ENCODE peak calls at places on chromosome 3, in nine cellular contexts. O, U, G, A, E, V, I, M and J are unnamed samples.

GRCh38 chr3:66399529-66400232 is 101.1 kb downstream of the LRIG1 start:
- DNase-seq in G (no peak), A (no peak), I (no peak), M (no peak), O (no peak), U (no peak), E (no peak), V (no peak), J (no peak)

GRCh38 chr3:197692641-197693040 is 44.1 kb downstream of the RUBCN start:
- DNase-seq in U (no peak), G (no peak), O (no peak), V (no peak), E (no peak), M (no peak), I (no peak), A (no peak), J (no peak)

GRCh38 chr3:72176537-72177041 is 391.6 kb upstream of the PROK2 start:
- DNase-seq in A (no peak), E (no peak), I (no peak), U (no peak), G (no peak), O (no peak), V (no peak), M (no peak), J (no peak)

GRCh38 chr3:121661376-121661775 is 673 bp upstream of the HCLS1 start:
- DNase-seq in E (no peak), V (no peak), I (peak), O (no peak), U (no peak), G (no peak), A (no peak), M (no peak), J (no peak)

GRCh38 chr3:139534992-139535879 is 4.3 kb downstream of the RBP1 start:
- DNase-seq in U (peak), M (no peak), A (peak), I (no peak), V (peak), E (peak), O (no peak), G (no peak), J (peak)

GRCh38 chr3:186786810-186787375 is 3.5 kb downstream of the EIF4A2 start:
- DNase-seq in G (no peak), M (no peak), A (no peak), U (no peak), O (no peak), V (no peak), I (no peak), E (no peak), J (no peak)

GRCh38 chr3:72659609-72660008 is 188.6 kb downstream of the SHQ1 start:
- DNase-seq in E (no peak), G (no peak), O (no peak), A (no peak), U (no peak), I (no peak), V (no peak), M (no peak), J (no peak)

GRCh38 chr3:188342991-188343732 is 189.2 kb downstream of the LPP start:
- DNase-seq in O (no peak), G (no peak), I (no peak), E (no peak), V (no peak), U (no peak), A (no peak), M (no peak), J (no peak)

GRCh38 chr3:159604151-159604581 is 384.5 kb upstream of the IL12A start:
- DNase-seq in A (no peak), G (no peak), V (no peak), O (no peak), I (peak), M (no peak), E (no peak), U (no peak), J (no peak)

GRCh38 chr3:16203671-16204629 is 29.5 kb downstream of the GALNT15 start:
- DNase-seq in V (no peak), M (no peak), A (no peak), G (peak), I (no peak), O (no peak), E (no peak), U (peak), J (no peak)

GRCh38 chr3:195908439-195909293 is at the start of gene TNK2:
- DNase-seq in A (no peak), E (peak), V (no peak), U (peak), I (no peak), O (no peak), M (peak), G (no peak), J (no peak)

GRCh38 chr3:159964166-159964973 is 24.3 kb upstream of the IL12A start:
- DNase-seq in A (no peak), U (no peak), G (no peak), M (peak), I (peak), V (peak), E (no peak), O (no peak), J (no peak)

GRCh38 chr3:163939926-163940325 is 1138.4 kb downstream of the SI start:
- DNase-seq in G (no peak), A (no peak), V (no peak), M (no peak), E (no peak), O (no peak), I (peak), U (no peak), J (no peak)

GRCh38 chr3:134517796-134518195 is 31.9 kb downstream of the CEP63 start:
- DNase-seq in A (no peak), O (no peak), M (no peak), E (no peak), G (no peak), V (no peak), U (no peak), I (no peak), J (no peak)

GRCh38 chr3:57977755-57978715 is 30.2 kb upstream of the FLNB start:
- DNase-seq in V (no peak), U (no peak), G (no peak), M (no peak), I (peak), E (no peak), O (no peak), A (no peak), J (no peak)

GRCh38 chr3:17707813-17708543 is 34.5 kb downstream of the TBC1D5 start:
- DNase-seq in E (no peak), M (no peak), G (no peak), O (no peak), I (no peak), A (no peak), V (no peak), U (no peak), J (no peak)

GRCh38 chr3:196108075-196108743 is 26.3 kb upstream of the TFRC start:
- DNase-seq in U (no peak), O (no peak), I (peak), E (peak), V (no peak), A (no peak), G (no peak), M (no peak), J (no peak)

GRCh38 chr3:169699070-169699469 is 35.6 kb upstream of the MECOM start:
- DNase-seq in E (no peak), O (no peak), I (no peak), M (no peak), G (no peak), V (no peak), U (no peak), A (no peak), J (no peak)

GRCh38 chr3:8152826-8153418 is 348.7 kb upstream of the LMCD1 start:
- DNase-seq in I (no peak), V (no peak), U (peak), M (no peak), A (no peak), E (no peak), O (peak), G (no peak), J (no peak)
- TF ChIP-seq CTCF in I (no peak), V (no peak), U (peak), M (no peak), A (no peak), E (no peak), O (no peak), G (no peak), J (no peak)

GRCh38 chr3:77038928-77039605 is 832 bp upstream of the ROBO2 start:
- DNase-seq in V (no peak), O (no peak), E (no peak), G (no peak), A (no peak), M (no peak), I (no peak), U (peak), J (no peak)
- TF ChIP-seq CTCF in V (no peak), O (no peak), E (no peak), G (no peak), A (no peak), M (no peak), I (no peak), U (no peak), J (no peak)

GRCh38 chr3:9932535-9932842 is 1.1 kb upstream of the CRELD1 start:
- DNase-seq in G (no peak), A (no peak), I (no peak), E (no peak), O (no peak), M (no peak), U (no peak), V (no peak), J (no peak)

GRCh38 chr3:9932843-9933560 is 632 bp upstream of the CRELD1 start:
- DNase-seq in I (peak), E (peak), U (peak), V (no peak), O (peak), M (peak), G (peak), A (peak), J (peak)

GRCh38 chr3:9933561-9934234 is at the start of gene CRELD1:
- DNase-seq in I (peak), O (peak), E (peak), A (peak), G (peak), V (peak), U (peak), M (peak), J (peak)

GRCh38 chr3:9928158-9928557 is 5.5 kb upstream of the CRELD1 start:
- DNase-seq in U (no peak), A (no peak), V (no peak), E (no peak), O (no peak), I (no peak), G (no peak), M (no peak), J (no peak)

DNA sequence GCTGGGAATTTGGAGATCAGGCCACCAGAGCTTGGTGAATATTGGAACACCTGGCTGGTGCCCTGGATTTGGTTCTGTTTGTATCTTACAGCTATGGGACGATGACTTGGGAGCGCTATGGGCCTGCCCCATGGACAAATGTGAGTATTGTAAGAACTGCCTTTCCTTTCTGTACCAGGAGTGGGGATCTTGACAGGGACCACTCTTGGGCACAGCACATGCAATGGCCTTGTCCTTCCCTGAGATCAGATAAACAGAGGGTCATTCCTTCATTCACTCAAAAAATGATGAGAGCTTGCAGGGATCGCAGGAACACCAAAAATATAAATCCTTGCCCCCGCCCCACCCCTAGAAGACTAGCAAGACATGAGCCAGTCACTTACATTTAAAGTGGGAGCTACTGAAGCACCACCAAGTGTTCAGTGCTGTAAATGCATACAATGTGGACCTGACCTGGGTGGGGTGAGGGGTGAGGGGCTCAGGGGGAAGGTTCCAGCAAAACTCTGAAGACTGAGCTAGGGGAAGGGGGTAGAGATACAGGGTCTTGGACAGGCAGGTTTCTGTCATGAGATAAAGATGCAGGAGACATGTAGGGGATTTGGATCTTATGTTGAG is 2.7 kb upstream of the CRELD1 start:
- DNase-seq in G (no peak), A (no peak), I (no peak), U (no peak), V (no peak), O (no peak), M (no peak), E (no peak), J (no peak)
- TF ChIP-seq CTCF in G (peak), A (no peak), I (no peak), U (no peak), V (peak), O (no peak), M (no peak), E (peak), J (no peak)

DNA sequence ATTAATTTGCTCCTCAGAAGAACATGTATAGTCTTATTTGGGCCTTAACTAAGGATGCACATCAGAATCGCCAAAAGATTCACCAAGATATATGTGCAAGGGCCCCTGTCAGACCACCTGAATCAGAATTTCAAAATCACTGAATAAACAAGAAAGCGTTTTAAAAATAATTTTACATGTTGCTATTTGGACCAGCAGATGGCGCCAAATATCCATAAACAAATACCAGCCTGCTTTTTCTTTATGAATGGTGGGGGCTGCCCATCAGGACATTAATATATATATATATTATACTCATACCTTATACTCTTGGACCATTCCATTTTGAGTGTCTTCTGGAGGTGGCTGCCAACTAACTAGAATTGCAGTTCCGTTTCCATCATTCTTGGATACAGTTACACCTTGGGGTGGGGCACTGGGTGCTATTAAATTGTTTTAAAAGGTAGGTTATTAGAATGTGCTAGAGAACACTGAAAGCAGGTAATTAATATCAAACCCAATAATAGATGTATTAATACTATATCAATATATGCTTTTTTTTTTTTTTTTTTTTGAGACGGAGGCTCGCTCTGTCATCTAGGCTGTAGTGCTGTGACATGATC is 1108.3 kb downstream of the ROBO1 start:
- DNase-seq in G (no peak), M (no peak), U (no peak), V (peak), A (no peak), E (peak), O (peak), I (peak), J (no peak)
- TF ChIP-seq CTCF in G (peak), M (peak), U (peak), V (peak), A (peak), E (peak), O (peak), I (peak), J (peak)

GRCh38 chr3:42752961-42753360 is 20.1 kb downstream of the CCDC13 start:
- DNase-seq in E (peak), I (no peak), G (no peak), U (no peak), O (no peak), A (peak), V (no peak), M (no peak), J (no peak)
- TF ChIP-seq CTCF in E (no peak), I (no peak), G (no peak), U (no peak), O (no peak), A (no peak), V (no peak), M (no peak), J (no peak)

DNA sequence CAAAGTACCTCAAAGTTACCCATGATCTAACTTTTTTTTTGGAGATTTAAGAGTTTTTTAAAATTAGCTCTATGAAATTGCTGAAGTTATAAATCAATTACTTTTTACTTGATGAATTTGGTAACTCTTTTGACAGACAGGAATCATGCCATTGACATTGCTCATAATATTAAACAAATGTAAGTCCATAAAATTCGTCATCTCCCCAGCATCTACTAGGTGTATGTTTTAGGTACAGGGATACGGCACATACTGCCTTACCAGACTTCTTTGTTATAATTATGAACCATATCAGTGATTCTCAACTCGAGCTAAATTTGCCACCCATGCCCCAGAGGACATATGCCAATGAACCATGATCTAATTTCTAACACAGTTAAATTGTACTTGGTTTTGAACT is 247.5 kb upstream of the TGFBR2 start:
- DNase-seq in O (no peak), A (no peak), U (no peak), V (no peak), I (no peak), G (no peak), E (no peak), M (no peak), J (no peak)
- TF ChIP-seq CTCF in O (no peak), A (no peak), U (no peak), V (no peak), I (no peak), G (no peak), E (no peak), M (no peak), J (no peak)